ENCODE peak calls at places on chromosomes 16 and 17, in eight cellular contexts. Y is RCC 7860; H is iris pigment epithelial cell; B is fibroblast of the aortic adventitia; Q is stimulated activated CD4-positive, alpha-beta T cell treated with anti-CD3 and anti-CD28 coated beads, Interleukin-2, amount 100 ng/mL, for 48 hours; J is HEK293T; C is GM04504; D is ACHN. V is an unnamed sample.

GRCh38 chr17:77746391-77746790 is 212.1 kb upstream of the TNRC6C start:
- DNase-seq in Y (no peak), H (no peak), B (no peak), Q (no peak), J (no peak), C (no peak), D (no peak), V (no peak)

GRCh38 chr16:70805787-70806186 is 4.8 kb upstream of the VAC14 start:
- DNase-seq in Y (peak), H (peak), B (peak), Q (no peak), J (no peak), C (peak), D (no peak), V (peak)

GRCh38 chr17:35907691-35908090 is 22.9 kb downstream of the RDM1 start:
- DNase-seq in Y (no peak), H (no peak), B (no peak), Q (no peak), J (no peak), C (no peak), D (no peak), V (no peak)

GRCh38 chr17:78425429-78425828 is 47.0 kb downstream of the PGS1 start:
- DNase-seq in Y (no peak), H (no peak), B (no peak), Q (no peak), J (no peak), C (no peak), D (no peak), V (no peak)

GRCh38 chr17:2563061-2563460 is 30.4 kb upstream of the PAFAH1B1 start:
- DNase-seq in Y (no peak), H (no peak), B (no peak), Q (no peak), J (no peak), C (no peak), D (no peak), V (no peak)

GRCh38 chr17:49861150-49861884 is 13.4 kb upstream of the TAC4 start:
- DNase-seq in Y (peak), H (peak), B (peak), Q (peak), J (peak), C (no peak), D (peak), V (peak)

GRCh38 chr16:84438971-84439696 is 65.3 kb downstream of the MEAK7 start:
- DNase-seq in Y (no peak), H (no peak), B (no peak), Q (no peak), J (no peak), C (no peak), D (no peak), V (no peak)

GRCh38 chr17:13978478-13978877 is 90.8 kb upstream of the COX10 start:
- DNase-seq in Y (no peak), H (no peak), B (no peak), Q (no peak), J (no peak), C (no peak), D (no peak), V (no peak)

GRCh38 chr17:8563981-8564602 is 66.4 kb downstream of the MYH10 start:
- DNase-seq in Y (no peak), H (peak), B (peak), Q (no peak), J (no peak), C (peak), D (no peak), V (no peak)

GRCh38 chr17:17892009-17892408 is 55.2 kb upstream of the SREBF1 start:
- DNase-seq in Y (no peak), H (no peak), B (no peak), Q (no peak), J (no peak), C (no peak), D (no peak), V (no peak)

GRCh38 chr17:63549289-63549945 is 860 bp upstream of the DCAF7 start:
- DNase-seq in Y (no peak), H (no peak), B (no peak), Q (no peak), J (no peak), C (no peak), D (no peak), V (no peak)

GRCh38 chr17:70295329-70295728 is 126.0 kb downstream of the KCNJ2 start:
- DNase-seq in Y (no peak), H (peak), B (no peak), Q (no peak), J (no peak), C (no peak), D (no peak), V (peak)

GRCh38 chr16:84810518-84811273 is 9.1 kb upstream of the CRISPLD2 start:
- DNase-seq in Y (peak), H (peak), B (peak), Q (no peak), J (no peak), C (peak), D (no peak), V (peak)

GRCh38 chr17:34305061-34305460 is 14.2 kb upstream of the CCL8 start:
- DNase-seq in Y (no peak), H (no peak), B (no peak), Q (no peak), J (no peak), C (no peak), D (no peak), V (no peak)

GRCh38 chr16:88338111-88338510 is 44.6 kb upstream of the ZNF469 start:
- DNase-seq in Y (no peak), H (no peak), B (no peak), Q (no peak), J (no peak), C (no peak), D (no peak), V (no peak)

GRCh38 chr17:66747561-66748275 is 87.2 kb upstream of the CACNG5 start:
- DNase-seq in Y (no peak), H (peak), B (peak), Q (no peak), J (no peak), C (no peak), D (no peak), V (peak)

GRCh38 chr17:78184868-78185267 is 2.0 kb downstream of the TK1 start:
- DNase-seq in Y (peak), H (no peak), B (no peak), Q (no peak), J (no peak), C (no peak), D (peak), V (no peak)

GRCh38 chr16:21167929-21168602 is 9.6 kb downstream of the LDAF1 start:
- DNase-seq in Y (no peak), H (no peak), B (no peak), Q (no peak), J (no peak), C (no peak), D (no peak), V (no peak)

GRCh38 chr17:4708436-4708835 is 2.0 kb upstream of the ARRB2 start:
- DNase-seq in Y (no peak), H (no peak), B (no peak), Q (peak), J (no peak), C (no peak), D (peak), V (no peak)

GRCh38 chr16:83581082-83581481 is 226.7 kb upstream of the HSBP1 start:
- DNase-seq in Y (peak), H (peak), B (no peak), Q (no peak), J (no peak), C (no peak), D (peak), V (no peak)

GRCh38 chr16:27444015-27444414 is 42.0 kb downstream of the IL21R start:
- DNase-seq in Y (peak), H (peak), B (peak), Q (no peak), J (no peak), C (no peak), D (peak), V (peak)

V was measured in choroid plexus epithelial cell.